ENCODE peak calls at places on chromosomes 7 and 10, in six cellular contexts. D, X, J, E, A and C are unnamed samples.

GRCh38 chr7:131608112-131608498 is 51.7 kb upstream of the PODXL start:
- DNase-seq in D (no peak), X (no peak), J (no peak), E (no peak), A (no peak), C (no peak)

GRCh38 chr10:80199828-80200227 is 5.5 kb downstream of the ANXA11 start:
- DNase-seq in D (no peak), X (no peak), J (peak), E (no peak), A (peak), C (no peak)

GRCh38 chr7:4959881-4960280 is 894 bp upstream of the MMD2 start:
- DNase-seq in D (no peak), X (no peak), J (no peak), E (no peak), A (no peak), C (no peak)

GRCh38 chr10:67550838-67551402 is 145.1 kb downstream of the CTNNA3 start:
- DNase-seq in D (no peak), X (peak), J (no peak), E (no peak), A (no peak), C (no peak)

GRCh38 chr10:37563107-37563714 is 294.2 kb downstream of the ZNF248 start:
- DNase-seq in D (no peak), X (no peak), J (no peak), E (no peak), A (no peak), C (no peak)

GRCh38 chr10:110045772-110046171 is 38.0 kb downstream of the ADD3 start:
- DNase-seq in D (no peak), X (no peak), J (no peak), E (no peak), A (no peak), C (no peak)

GRCh38 chr10:124898493-124898892 is 43.4 kb upstream of the ZRANB1 start:
- DNase-seq in D (no peak), X (no peak), J (no peak), E (no peak), A (no peak), C (no peak)

GRCh38 chr10:21144047-21144446 is 246.9 kb upstream of the NEBL start:
- DNase-seq in D (no peak), X (no peak), J (no peak), E (no peak), A (no peak), C (no peak)

GRCh38 chr10:96910488-96911395 is 78.6 kb downstream of the LCOR start:
- DNase-seq in D (no peak), X (peak), J (no peak), E (peak), A (peak), C (no peak)

GRCh38 chr7:93390660-93391059 is 158.5 kb downstream of the VPS50 start:
- DNase-seq in D (no peak), X (no peak), J (no peak), E (no peak), A (no peak), C (no peak)

GRCh38 chr7:28536259-28536658 is 123.9 kb downstream of the CREB5 start:
- DNase-seq in D (no peak), X (peak), J (no peak), E (no peak), A (no peak), C (no peak)

GRCh38 chr7:18574235-18574540 is 78.6 kb downstream of the HDAC9 start:
- DNase-seq in D (no peak), X (no peak), J (no peak), E (no peak), A (no peak), C (no peak)